ENCODE peak calls at places on chromosomes 16 and 17, in eight cellular contexts. O is A549; F is H4; M is stimulated activated CD4-positive, alpha-beta T cell treated with anti-CD3 and anti-CD28 coated beads, Interleukin-4, amount 100 ng/mL, for 24 hours; T is lung; J is MM.1S; Q is AG09309; A is activated CD4-positive, alpha-beta T cell treated with anti-CD3 and anti-CD28 coated beads, Interleukin-2, amount 50 U/mL, for 1 hour. Y is an unnamed sample.
A peak's percentile ranks its signal among the peaks of the same experiment; 100 is the strongest.

GRCh38 chr17:80797741-80798594 is 193.7 kb upstream of the CHMP6 start:
- DNase-seq in O (no peak), F (no peak), M (no peak), T (no peak), J (no peak), Q (no peak), A (no peak), Y (peak; percentile 46)

GRCh38 chr16:30535777-30536190 is 1.1 kb upstream of the ZNF747 start:
- DNase-seq in O (no peak), F (peak; percentile 40), M (peak; percentile 74), T (peak; percentile 61), J (no peak), Q (no peak), A (peak; percentile 56), Y (peak; percentile 88)

GRCh38 chr17:8019665-8020064 is 17.2 kb downstream of the GUCY2D start:
- DNase-seq in O (no peak), F (peak; percentile 85), M (no peak), T (no peak), J (no peak), Q (no peak), A (no peak), Y (no peak)

GRCh38 chr17:68955181-68955841 is at the start of gene ABCA8:
- DNase-seq in O (no peak), F (no peak), M (no peak), T (no peak), J (no peak), Q (no peak), A (no peak), Y (no peak)

GRCh38 chr17:49955157-49955556 is 13.8 kb upstream of the DLX4 start:
- DNase-seq in O (no peak), F (peak; percentile 45), M (no peak), T (no peak), J (no peak), Q (no peak), A (no peak), Y (no peak)

GRCh38 chr17:79813826-79814623 is 17.1 kb upstream of the CBX8 start:
- DNase-seq in O (no peak), F (no peak), M (no peak), T (no peak), J (no peak), Q (no peak), A (no peak), Y (no peak)

GRCh38 chr17:45851873-45852272 is 7.2 kb downstream of the SPPL2C start:
- DNase-seq in O (no peak), F (no peak), M (no peak), T (no peak), J (no peak), Q (no peak), A (no peak), Y (no peak)

GRCh38 chr17:51035436-51035835 is 85.2 kb downstream of the SPAG9 start:
- DNase-seq in O (no peak), F (peak; percentile 35), M (no peak), T (no peak), J (peak; percentile 17), Q (peak; percentile 86), A (no peak), Y (no peak)

GRCh38 chr16:20393801-20394637 is 10.5 kb downstream of the PDILT start:
- DNase-seq in O (no peak), F (no peak), M (no peak), T (no peak), J (no peak), Q (no peak), A (no peak), Y (no peak)

GRCh38 chr17:75927286-75927922 is 13.4 kb downstream of the FBF1 start:
- DNase-seq in O (peak; percentile 80), F (no peak), M (no peak), T (peak; percentile 51), J (peak; percentile 17), Q (no peak), A (no peak), Y (no peak)

GRCh38 chr17:73045722-73046121 is 46.8 kb downstream of the SLC39A11 start:
- DNase-seq in O (no peak), F (no peak), M (no peak), T (no peak), J (no peak), Q (no peak), A (no peak), Y (no peak)

GRCh38 chr16:3023415-3023668 is 400 bp downstream of the HCFC1R1 start:
- DNase-seq in O (peak; percentile 51), F (peak; percentile 89), M (no peak), T (no peak), J (peak; percentile 12), Q (peak; percentile 49), A (no peak), Y (peak; percentile 76)

GRCh38 chr16:18852647-18853046 is 51.3 kb upstream of the ARL6IP1 start:
- DNase-seq in O (no peak), F (no peak), M (no peak), T (no peak), J (no peak), Q (no peak), A (no peak), Y (no peak)

GRCh38 chr17:81322271-81323082 is 27.4 kb upstream of the SLC38A10 start:
- DNase-seq in O (peak; percentile 89), F (no peak), M (peak; percentile 39), T (no peak), J (peak; percentile 41), Q (no peak), A (peak; percentile 38), Y (peak; percentile 78)

GRCh38 chr17:30375661-30376060 is 3.1 kb upstream of the CPD start:
- DNase-seq in O (no peak), F (no peak), M (no peak), T (no peak), J (no peak), Q (no peak), A (no peak), Y (no peak)